ENCODE peak calls at places on chromosomes 3 and 15, in six cellular contexts. F, L, N, T, A and D are unnamed samples. For H3K4me1, the result is how much of the 10 kb centered on the place peaks cover.

GRCh38 chr3:42667523-42668402 is 14.3 kb downstream of the ZBTB47 start:
- DNase-seq in A (no peak), L (no peak), T (no peak), N (no peak), F (no peak), D (no peak)

GRCh38 chr15:90419738-90420487 is 31.9 kb downstream of the IQGAP1 start:
- DNase-seq in T (peak), F (peak), L (no peak), A (no peak), N (peak), D (no peak)

GRCh38 chr3:110608566-110608965 is 463.1 kb upstream of the NECTIN3 start:
- DNase-seq in N (no peak), A (no peak), F (no peak), T (no peak), L (no peak), D (no peak)

GRCh38 chr15:89419370-89419984 is 76.9 kb downstream of the RHCG start:
- DNase-seq in T (no peak), N (no peak), A (peak), L (no peak), F (peak), D (peak)

GRCh38 chr3:126528800-126529541 is 5.0 kb downstream of the CHST13 start:
- DNase-seq in L (no peak), N (no peak), T (peak), F (no peak), A (no peak), D (no peak)

GRCh38 chr3:4326868-4327267 is 23.7 kb downstream of the SETMAR start:
- DNase-seq in F (no peak), N (no peak), A (no peak), L (no peak), T (no peak), D (no peak)

GRCh38 chr15:39968273-39969001 is 34.5 kb downstream of the EIF2AK4 start:
- DNase-seq in L (no peak), A (no peak), N (no peak), T (no peak), F (no peak), D (no peak)

GRCh38 chr15:100668321-100668690 is 65.9 kb downstream of the ASB7 start:
- DNase-seq in A (no peak), F (no peak), T (no peak), L (no peak), N (no peak), D (no peak)

GRCh38 chr3:146134348-146135117 is 26.5 kb downstream of the PLOD2 start:
- DNase-seq in L (no peak), N (no peak), T (no peak), A (no peak), F (no peak), D (no peak)

GRCh38 chr3:169661567-169662214 is 1.8 kb downstream of the MECOM start:
- DNase-seq in T (peak), A (no peak), F (peak), N (peak), L (no peak), D (peak)

GRCh38 chr15:64348455-64348854 is 7.5 kb downstream of the CSNK1G1 start:
- DNase-seq in N (no peak), F (no peak), L (no peak), A (no peak), T (no peak), D (no peak)

GRCh38 chr3:105798381-105798934 is 70.4 kb downstream of the CBLB start:
- DNase-seq in N (no peak), T (no peak), F (no peak), A (no peak), L (no peak), D (no peak)

GRCh38 chr3:109532257-109533216 is 195.2 kb upstream of the DPPA4 start:
- DNase-seq in N (peak), F (peak), T (peak), A (peak), L (no peak), D (peak)

GRCh38 chr3:98893740-98894139 is 7.8 kb downstream of the DCBLD2 start:
- DNase-seq in L (no peak), T (no peak), A (no peak), F (no peak), N (no peak), D (no peak)

GRCh38 chr15:72964542-72964941 is 87.7 kb upstream of the NEO1 start:
- DNase-seq in A (no peak), L (peak), N (no peak), T (no peak), F (no peak), D (no peak)

GRCh38 chr3:195040773-195041520 is 230.0 kb downstream of the XXYLT1 start:
- DNase-seq in T (no peak), F (peak), L (no peak), A (peak), N (peak), D (no peak)

GRCh38 chr15:92979011-92979701 is 79.0 kb downstream of the CHD2 start:
- DNase-seq in A (no peak), F (peak), N (no peak), L (no peak), T (no peak), D (no peak)

GRCh38 chr3:7367968-7368367 is 507.1 kb downstream of the GRM7 start:
- DNase-seq in A (no peak), F (no peak), N (no peak), T (no peak), L (no peak), D (no peak)

GRCh38 chr15:73367624-73368300 is 996 bp downstream of the HCN4 start:
- DNase-seq in F (no peak), N (no peak), L (no peak), A (no peak), T (no peak), D (no peak)

GRCh38 chr3:137792633-137793271 is 28.6 kb downstream of the SOX14 start:
- DNase-seq in T (peak), N (no peak), A (peak), F (peak), L (no peak), D (no peak)

GRCh38 chr3:12734960-12735359 is 24.1 kb downstream of the TMEM40 start:
- DNase-seq in A (no peak), F (no peak), T (no peak), N (no peak), L (no peak), D (no peak)

GRCh38 chr3:120093119-120093922 is 926 bp downstream of the GSK3B start:
- DNase-seq in F (peak), L (no peak), A (peak), T (peak), N (no peak), D (peak)

GRCh38 chr15:35066094-35066493 is 19.0 kb downstream of the NANOGP8 start:
- DNase-seq in N (no peak), T (no peak), L (no peak), A (no peak), F (no peak), D (no peak)

GRCh38 chr3:11037241-11037873 is 44.8 kb downstream of the SLC6A1 start:
- DNase-seq in L (no peak), A (no peak), T (no peak), F (no peak), N (no peak), D (no peak)
- H3K4me1 ChIP-seq in L (under half), A (under half), T (under half), F (under half), N (under half), D (under half)

GRCh38 chr15:32096867-32097266 is 66.6 kb downstream of the CHRNA7 start:
- DNase-seq in N (no peak), T (no peak), F (no peak), A (no peak), L (peak), D (no peak)
- H3K27ac ChIP-seq in N (no peak), T (no peak), F (no peak), A (no peak), L (no peak), D (no peak)

GRCh38 chr15:80049046-80049445 is 10.4 kb upstream of the ZFAND6 start:
- DNase-seq in N (no peak), L (no peak), F (no peak), A (no peak), T (no peak), D (no peak)
- H3K4me3 ChIP-seq in N (no peak), L (no peak), F (no peak), A (no peak), T (no peak), D (no peak)

DNA sequence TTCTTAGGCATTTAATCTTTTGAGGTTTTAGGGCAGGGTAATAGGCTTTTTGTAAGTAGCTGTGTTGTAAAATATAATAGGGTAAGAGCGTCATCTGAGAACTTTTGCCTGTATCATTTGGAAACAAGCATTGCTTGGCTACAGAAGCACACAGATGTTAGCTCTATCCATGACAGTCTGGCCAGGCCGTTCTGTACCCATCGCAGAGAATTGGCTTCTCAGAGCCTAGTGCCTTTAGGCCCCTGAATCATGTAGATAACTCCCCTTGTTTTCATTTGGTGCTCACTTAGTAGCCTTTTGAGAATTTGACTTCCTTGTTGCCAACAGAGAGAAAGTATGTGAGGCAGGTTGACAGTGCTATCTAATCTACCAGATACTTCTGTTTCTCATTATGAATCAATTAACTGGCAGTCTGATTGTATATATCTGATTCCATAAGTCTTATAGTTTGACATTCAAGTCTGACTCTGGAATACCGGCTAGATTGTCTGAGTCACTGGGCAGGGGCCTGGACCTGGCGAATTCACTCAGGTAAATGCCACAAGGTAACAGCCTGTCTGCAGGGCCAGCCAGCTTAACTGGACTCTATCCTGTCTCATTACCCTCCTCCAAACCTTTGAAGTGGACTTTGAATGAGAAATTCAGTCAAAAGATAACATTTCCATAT is 160.3 kb downstream of the GHSR start:
- DNase-seq in T (no peak), N (no peak), F (no peak), L (no peak), A (no peak), D (no peak)
- H3K4me1 ChIP-seq in T (under half), N (under half), F (under half), L (under half), A (under half), D (under half)

GRCh38 chr15:94387854-94388441 is 156.6 kb downstream of the MCTP2 start:
- DNase-seq in F (no peak), N (no peak), A (peak), L (no peak), T (no peak), D (no peak)
- H3K27ac ChIP-seq in F (no peak), N (no peak), A (no peak), L (no peak), T (no peak), D (no peak)

GRCh38 chr3:180036092-180036677 is 552 bp downstream of the PEX5L start:
- DNase-seq in N (no peak), F (no peak), T (no peak), A (no peak), L (no peak), D (no peak)

GRCh38 chr3:180040966-180041365 is 4.2 kb upstream of the PEX5L start:
- DNase-seq in N (no peak), F (peak), A (no peak), T (no peak), L (no peak), D (no peak)

DNA sequence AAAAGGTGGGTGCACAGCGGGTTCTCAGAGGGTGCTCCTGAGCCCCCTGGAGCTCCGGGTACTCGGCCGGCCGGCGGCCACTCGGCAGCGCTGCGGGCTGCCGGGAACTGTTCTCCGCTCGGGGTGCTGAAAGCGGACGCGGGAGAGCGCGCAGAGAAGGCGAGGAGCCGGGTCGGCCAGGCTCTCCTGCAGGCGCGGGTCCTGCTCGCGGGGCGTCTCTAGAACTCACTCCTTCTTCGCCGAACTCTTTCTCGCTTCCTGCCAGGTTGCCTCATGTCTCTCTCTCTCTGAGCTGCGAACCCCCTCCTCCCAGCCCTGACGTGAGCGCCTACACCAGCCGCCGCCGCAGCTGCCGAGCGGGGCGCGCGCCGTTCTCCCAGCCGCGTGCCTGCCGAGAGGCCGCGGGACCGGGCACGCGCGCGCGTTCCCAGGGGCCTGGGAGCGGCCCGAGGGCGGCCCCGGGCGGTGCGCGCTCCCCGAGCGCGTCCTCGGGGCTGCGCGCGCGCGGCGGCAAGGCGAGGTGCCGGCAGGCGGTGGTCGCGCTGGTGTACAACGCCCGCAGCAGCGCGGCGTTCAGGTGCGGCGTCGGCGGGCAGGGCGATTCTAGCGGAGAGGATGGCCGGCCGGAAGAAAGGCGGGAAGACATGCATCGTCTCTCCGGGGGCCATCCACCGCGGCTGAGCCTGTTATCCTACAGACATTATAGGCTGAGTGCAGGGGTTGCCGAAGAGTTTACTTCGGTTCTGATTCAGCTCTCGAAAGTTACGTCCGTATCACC is at the start of gene PEX5L:
- DNase-seq in N (no peak), F (peak), T (no peak), L (no peak), A (peak), D (no peak)
- H3K4me3 ChIP-seq in N (no peak), F (peak), T (no peak), L (peak), A (peak), D (no peak)

DNA sequence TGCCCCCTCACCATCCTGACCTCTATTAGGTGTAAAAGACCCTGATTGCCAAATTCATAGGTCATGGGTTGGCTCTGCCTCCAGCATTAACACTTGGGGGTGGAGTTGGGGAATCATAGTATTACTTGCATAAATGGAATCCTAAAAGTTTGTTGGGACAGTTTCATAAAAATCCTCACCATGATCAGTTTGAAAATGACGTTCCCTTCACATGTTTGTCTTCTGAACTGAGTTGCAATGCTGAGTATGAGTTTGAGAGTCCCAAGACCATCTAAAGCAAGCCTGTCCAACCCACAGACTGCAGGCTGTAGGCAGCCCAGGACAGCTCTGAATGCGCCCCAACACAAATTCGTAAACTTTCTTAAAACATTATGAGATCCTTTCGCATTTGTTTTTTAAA is 36.9 kb downstream of the FLNB start:
- DNase-seq in N (no peak), L (no peak), A (no peak), T (no peak), F (no peak), D (no peak)
- H3K4me1 ChIP-seq in N (half or more), L (half or more), A (under half), T (half or more), F (half or more), D (under half)

DNA sequence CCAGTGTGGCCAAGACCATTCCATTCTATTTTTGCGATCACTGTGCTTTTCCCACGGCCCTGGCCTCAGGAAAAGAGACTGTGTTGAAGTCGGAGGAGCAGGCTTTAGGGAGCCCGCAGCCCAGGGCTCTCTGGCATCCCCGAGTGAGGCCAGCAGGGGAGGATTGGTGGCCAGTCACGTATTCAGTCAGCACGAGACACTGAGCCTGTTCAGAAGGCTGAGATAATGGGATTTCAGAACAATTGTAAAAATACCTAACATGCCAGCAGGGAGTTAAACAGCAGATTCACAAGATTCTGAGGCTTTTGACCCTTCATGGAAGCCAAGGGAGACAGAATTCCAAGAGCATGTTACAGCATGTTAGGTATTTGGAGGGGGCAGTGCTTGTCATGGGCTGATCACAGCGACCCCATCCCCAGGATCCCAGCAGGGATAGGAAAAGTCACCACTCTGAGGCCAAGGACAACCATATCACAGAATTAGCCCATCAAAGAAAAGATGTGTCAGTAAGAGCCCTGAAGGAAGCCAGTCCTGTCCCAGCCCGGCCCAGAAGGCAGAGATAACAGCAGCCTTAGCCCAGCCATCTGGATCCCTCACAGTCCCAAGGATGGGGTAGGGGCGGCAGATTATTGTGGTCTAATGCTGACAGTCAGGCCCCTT is 40.6 kb downstream of the AMOTL2 start:
- DNase-seq in N (peak), F (no peak), A (no peak), T (peak), L (no peak), D (no peak)
- H3K27ac ChIP-seq in N (peak), F (no peak), A (no peak), T (peak), L (peak), D (no peak)

DNA sequence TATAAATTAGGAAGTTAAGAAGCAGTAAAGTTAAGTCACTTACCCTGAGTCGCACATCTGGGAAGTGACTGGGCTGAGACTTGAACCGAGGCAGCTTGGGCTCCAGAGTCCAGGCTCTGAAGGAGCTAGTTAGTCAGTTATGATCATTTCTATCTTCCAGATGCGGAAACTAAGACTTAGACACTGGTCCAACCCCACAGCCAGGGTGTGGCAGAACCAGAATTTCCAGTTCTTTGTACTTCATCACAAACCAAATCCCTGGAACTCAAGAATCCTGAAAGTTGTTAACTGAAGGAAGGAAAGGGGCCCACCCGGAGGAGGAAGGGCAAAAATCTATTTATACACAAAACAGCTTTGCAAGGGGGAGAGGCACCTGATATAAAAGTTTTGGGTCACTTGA is 389.9 kb downstream of the SHQ1 start:
- DNase-seq in F (peak), N (peak), T (no peak), A (no peak), L (no peak), D (no peak)
- H3K4me3 ChIP-seq in F (no peak), N (no peak), T (no peak), A (no peak), L (no peak), D (no peak)